ENCODE peak calls at places on chromosomes 1 and 21, in nine cellular contexts. R, W, E, K, F, B, I, X and M are unnamed samples.

GRCh38 chr1:245855846-245856730 is 651.0 kb downstream of the SMYD3 start:
- DNase-seq in R (no peak), W (no peak), E (no peak), K (no peak), F (no peak), B (no peak), I (no peak), X (peak), M (no peak)

GRCh38 chr1:183873642-183874041 is 68.7 kb downstream of the RGL1 start:
- DNase-seq in R (no peak), W (no peak), E (no peak), K (no peak), F (no peak), B (no peak), I (no peak), X (no peak), M (no peak)

GRCh38 chr21:38468989-38469388 is 29.3 kb downstream of the ERG start:
- DNase-seq in R (no peak), W (no peak), E (no peak), K (no peak), F (no peak), B (no peak), I (no peak), X (peak), M (peak)

GRCh38 chr1:83418558-83418957 is 580.4 kb downstream of the TTLL7 start:
- DNase-seq in R (no peak), W (no peak), E (no peak), K (no peak), F (no peak), B (no peak), I (no peak), X (no peak), M (no peak)

GRCh38 chr1:244112646-244113045 is 61.6 kb downstream of the ZBTB18 start:
- DNase-seq in R (no peak), W (peak), E (no peak), K (no peak), F (peak), B (no peak), I (no peak), X (peak), M (no peak)

GRCh38 chr1:78226784-78227183 is 181.0 kb downstream of the GIPC2 start:
- DNase-seq in R (no peak), W (no peak), E (no peak), K (no peak), F (no peak), B (no peak), I (no peak), X (no peak), M (no peak)

GRCh38 chr1:59076612-59077011 is 220.3 kb upstream of the FGGY start:
- DNase-seq in R (no peak), W (no peak), E (no peak), K (no peak), F (no peak), B (no peak), I (no peak), X (peak), M (no peak)

GRCh38 chr1:74363220-74363619 is 128.0 kb downstream of the TNNI3K start:
- DNase-seq in R (no peak), W (no peak), E (no peak), K (no peak), F (no peak), B (no peak), I (no peak), X (no peak), M (no peak)

GRCh38 chr1:21639594-21640041 is 29.5 kb downstream of the RAP1GAP start:
- DNase-seq in R (no peak), W (no peak), E (no peak), K (peak), F (no peak), B (no peak), I (no peak), X (peak), M (no peak)

GRCh38 chr1:196593955-196594354 is 14.3 kb downstream of the KCNT2 start:
- DNase-seq in R (no peak), W (no peak), E (no peak), K (no peak), F (no peak), B (no peak), I (no peak), X (no peak), M (no peak)

GRCh38 chr1:5514519-5515183 is 477.6 kb downstream of the NPHP4 start:
- DNase-seq in R (peak), W (no peak), E (peak), K (peak), F (no peak), B (peak), I (peak), X (peak), M (no peak)

GRCh38 chr1:30416221-30416820 is 307.1 kb downstream of the MATN1 start:
- DNase-seq in R (no peak), W (no peak), E (no peak), K (no peak), F (no peak), B (no peak), I (no peak), X (no peak), M (no peak)

GRCh38 chr1:248834343-248834940 is 3.6 kb upstream of the ZNF672 start:
- DNase-seq in R (no peak), W (no peak), E (no peak), K (no peak), F (no peak), B (no peak), I (no peak), X (no peak), M (no peak)

GRCh38 chr1:197314672-197315071 is 46.6 kb downstream of the CRB1 start:
- DNase-seq in R (no peak), W (no peak), E (no peak), K (no peak), F (no peak), B (no peak), I (no peak), X (no peak), M (no peak)

GRCh38 chr1:27392778-27393635 is 585 bp downstream of the GPR3 start:
- DNase-seq in R (no peak), W (no peak), E (no peak), K (no peak), F (no peak), B (no peak), I (no peak), X (peak), M (no peak)

GRCh38 chr1:206921772-206922265 is at the start of gene FCMR:
- DNase-seq in R (no peak), W (no peak), E (no peak), K (no peak), F (no peak), B (no peak), I (no peak), X (no peak), M (no peak)

GRCh38 chr1:161273402-161273801 is 14.9 kb downstream of the PCP4L1 start:
- DNase-seq in R (no peak), W (no peak), E (no peak), K (no peak), F (no peak), B (no peak), I (no peak), X (no peak), M (no peak)

GRCh38 chr1:57422271-57423134 is 1.4 kb downstream of the DAB1 start:
- DNase-seq in R (no peak), W (no peak), E (no peak), K (no peak), F (no peak), B (no peak), I (no peak), X (no peak), M (no peak)

GRCh38 chr1:15018767-15019166 is 134.8 kb upstream of the TMEM51 start:
- DNase-seq in R (no peak), W (no peak), E (no peak), K (no peak), F (no peak), B (no peak), I (no peak), X (no peak), M (no peak)

GRCh38 chr1:67130673-67131072 is 4.1 kb downstream of the C1orf141 start:
- DNase-seq in R (no peak), W (no peak), E (no peak), K (no peak), F (no peak), B (no peak), I (no peak), X (no peak), M (no peak)

GRCh38 chr1:157505481-157506272 is 46.6 kb downstream of the FCRL5 start:
- DNase-seq in R (peak), W (peak), E (no peak), K (peak), F (peak), B (no peak), I (no peak), X (peak), M (no peak)

GRCh38 chr1:79554620-79555160 is 548.2 kb upstream of the ADGRL4 start:
- DNase-seq in R (no peak), W (no peak), E (no peak), K (no peak), F (no peak), B (no peak), I (no peak), X (peak), M (no peak)

GRCh38 chr1:186188004-186188539 is 187.0 kb downstream of the TPR start:
- DNase-seq in R (no peak), W (peak), E (no peak), K (no peak), F (peak), B (no peak), I (no peak), X (peak), M (peak)

GRCh38 chr1:227131193-227131592 is 187.1 kb downstream of the CDC42BPA start:
- DNase-seq in R (peak), W (no peak), E (no peak), K (no peak), F (peak), B (no peak), I (no peak), X (peak), M (no peak)

GRCh38 chr1:45329445-45329844 is 2.8 kb downstream of the HPDL start:
- DNase-seq in R (no peak), W (no peak), E (no peak), K (no peak), F (no peak), B (no peak), I (no peak), X (peak), M (no peak)

GRCh38 chr1:37854406-37854805 is 5.0 kb downstream of the MTF1 start:
- DNase-seq in R (no peak), W (no peak), E (no peak), K (no peak), F (no peak), B (no peak), I (no peak), X (no peak), M (no peak)

GRCh38 chr1:64864018-64864945 is 102.1 kb downstream of the JAK1 start:
- DNase-seq in R (no peak), W (no peak), E (peak), K (peak), F (no peak), B (peak), I (no peak), X (peak), M (peak)

GRCh38 chr1:43171312-43171875 is 696 bp downstream of the EBNA1BP2 start:
- DNase-seq in R (no peak), W (no peak), E (no peak), K (no peak), F (no peak), B (no peak), I (no peak), X (peak), M (no peak)

GRCh38 chr21:15311510-15311909 is 246.7 kb upstream of the NRIP1 start:
- DNase-seq in R (no peak), W (no peak), E (no peak), K (no peak), F (no peak), B (no peak), I (no peak), X (no peak), M (no peak)

GRCh38 chr1:160739098-160739511 is at the start of gene SLAMF7:
- DNase-seq in R (no peak), W (no peak), E (no peak), K (peak), F (no peak), B (no peak), I (no peak), X (peak), M (peak)

GRCh38 chr1:81125672-81126071 is 675.1 kb upstream of the ADGRL2 start:
- DNase-seq in R (no peak), W (no peak), E (no peak), K (no peak), F (no peak), B (no peak), I (no peak), X (no peak), M (no peak)